ENCODE peak calls at places on chromosome 5, in ten cellular contexts. J is stimulated activated CD4-positive, alpha-beta T cell treated with anti-CD3 and anti-CD28 coated beads, Interleukin-15, amount 100 ng/mL, for 1 hour; Q is effector memory CD4-positive, alpha-beta T cell; U is activated naive CD8-positive, alpha-beta T cell treated with anti-CD3 and anti-CD28 coated beads, Interleukin-2, amount 50 U/mL, for 24 hours; A is activated T-cell treated with anti-CD3 and anti-CD28 coated beads for 24 hours; K is mucosa of gallbladder; D is neural crest cell; Z is occipital lobe; E is Kasumi-1; F is lower lobe of right lung. C is an unnamed sample.

GRCh38 chr5:24492231-24492630 is 152.5 kb downstream of the CDH10 start:
- DNase-seq in J (no peak), Q (no peak), U (no peak), A (no peak), K (no peak), D (no peak), Z (no peak), E (no peak), F (no peak), C (no peak)

GRCh38 chr5:125668904-125669303 is 754.3 kb upstream of the GRAMD2B start:
- DNase-seq in J (no peak), Q (no peak), U (no peak), A (no peak), K (no peak), D (no peak), Z (no peak), E (no peak), F (no peak), C (peak)

GRCh38 chr5:177123789-177124485 is 9.6 kb upstream of the NSD1 start:
- DNase-seq in J (no peak), Q (no peak), U (no peak), A (no peak), K (no peak), D (no peak), Z (no peak), E (no peak), F (no peak), C (no peak)

GRCh38 chr5:142432369-142432863 is 107.6 kb upstream of the SPRY4 start:
- DNase-seq in J (no peak), Q (peak), U (peak), A (peak), K (peak), D (no peak), Z (no peak), E (peak), F (peak), C (no peak)

GRCh38 chr5:80220268-80220897 is 35.5 kb downstream of the SERINC5 start:
- DNase-seq in J (no peak), Q (no peak), U (no peak), A (no peak), K (no peak), D (no peak), Z (no peak), E (no peak), F (no peak), C (no peak)

GRCh38 chr5:107669543-107670027 is 1.2 kb downstream of the EFNA5 start:
- DNase-seq in J (no peak), Q (no peak), U (no peak), A (no peak), K (peak), D (peak), Z (peak), E (no peak), F (peak), C (peak)

GRCh38 chr5:2960309-2960708 is 208.8 kb upstream of the IRX2 start:
- DNase-seq in J (no peak), Q (no peak), U (no peak), A (no peak), K (no peak), D (no peak), Z (no peak), E (no peak), F (no peak), C (no peak)

GRCh38 chr5:132012385-132013005 is 1.0 kb upstream of the ACSL6 start:
- DNase-seq in J (no peak), Q (no peak), U (peak), A (no peak), K (peak), D (peak), Z (no peak), E (peak), F (peak), C (peak)

GRCh38 chr5:124648902-124649467 is 97.5 kb downstream of the ZNF608 start:
- DNase-seq in J (no peak), Q (no peak), U (no peak), A (no peak), K (no peak), D (no peak), Z (no peak), E (no peak), F (no peak), C (no peak)

GRCh38 chr5:59724482-59725392 is 168.8 kb downstream of the PDE4D start:
- DNase-seq in J (no peak), Q (no peak), U (peak), A (no peak), K (no peak), D (peak), Z (no peak), E (peak), F (no peak), C (peak)

GRCh38 chr5:57784106-57784505 is 301.5 kb upstream of the ACTBL2 start:
- DNase-seq in J (no peak), Q (no peak), U (no peak), A (no peak), K (no peak), D (no peak), Z (no peak), E (no peak), F (no peak), C (no peak)

GRCh38 chr5:53438486-53439472 is 41.6 kb upstream of the FST start:
- DNase-seq in J (no peak), Q (no peak), U (no peak), A (no peak), K (no peak), D (no peak), Z (no peak), E (no peak), F (no peak), C (no peak)

GRCh38 chr5:125485003-125485641 is 738.7 kb upstream of the ZNF608 start:
- DNase-seq in J (no peak), Q (no peak), U (no peak), A (no peak), K (peak), D (no peak), Z (peak), E (peak), F (no peak), C (no peak)

GRCh38 chr5:169686137-169686536 is 49.1 kb downstream of the DOCK2 start:
- DNase-seq in J (no peak), Q (no peak), U (no peak), A (no peak), K (no peak), D (no peak), Z (no peak), E (no peak), F (no peak), C (no peak)

GRCh38 chr5:81164936-81165335 is 68.2 kb upstream of the CKMT2 start:
- DNase-seq in J (no peak), Q (no peak), U (no peak), A (no peak), K (no peak), D (no peak), Z (no peak), E (no peak), F (no peak), C (no peak)

GRCh38 chr5:175246242-175246891 is 197.6 kb downstream of the DRD1 start:
- DNase-seq in J (no peak), Q (no peak), U (peak), A (no peak), K (peak), D (no peak), Z (peak), E (no peak), F (no peak), C (no peak)

C was measured in Caco-2.